ENCODE peak calls at places on chromosomes 3 and 15, in six cellular contexts. Q, M, W, G, O and S are unnamed samples.

GRCh38 chr3:117898722-117899121 is 1135.9 kb downstream of the IGSF11 start:
- DNase-seq in Q (no peak), M (no peak), W (no peak), G (no peak), O (peak; percentile 7), S (no peak)

GRCh38 chr15:76239786-76240185 is 71.5 kb downstream of the ETFA start:
- DNase-seq in Q (no peak), M (no peak), W (no peak), G (no peak), O (no peak), S (no peak)

GRCh38 chr3:79139395-79140060 is 628.3 kb downstream of the ROBO1 start:
- DNase-seq in Q (no peak), M (no peak), W (no peak), G (no peak), O (no peak), S (peak; percentile 47)

GRCh38 chr3:22089284-22089683 is 338.3 kb upstream of the ZNF385D start:
- DNase-seq in Q (no peak), M (peak; percentile 18), W (peak; percentile 4), G (peak; percentile 44), O (peak; percentile 5), S (peak; percentile 19)

GRCh38 chr3:37072892-37073291 is 79.6 kb downstream of the MLH1 start:
- DNase-seq in Q (peak; percentile 72), M (no peak), W (peak; percentile 8), G (no peak), O (no peak), S (peak; percentile 91)

GRCh38 chr3:46705751-46706572 is 4.8 kb downstream of the TMIE start:
- DNase-seq in Q (no peak), M (no peak), W (no peak), G (no peak), O (no peak), S (peak; percentile 43)

GRCh38 chr15:95799286-95800187 is 531.0 kb upstream of the NR2F2 start:
- DNase-seq in Q (no peak), M (no peak), W (peak; percentile 87), G (no peak), O (no peak), S (peak; percentile 87)

GRCh38 chr15:48358681-48359152 is 27.5 kb downstream of the DUT start:
- DNase-seq in Q (no peak), M (no peak), W (no peak), G (no peak), O (peak; percentile 13), S (peak; percentile 55)

GRCh38 chr3:173983353-173983752 is 585.8 kb downstream of the NLGN1 start:
- DNase-seq in Q (no peak), M (no peak), W (peak; percentile 8), G (no peak), O (no peak), S (peak; percentile 10)

GRCh38 chr3:13546667-13547171 is 2.2 kb upstream of the FBLN2 start:
- DNase-seq in Q (no peak), M (no peak), W (no peak), G (peak; percentile 52), O (no peak), S (no peak)

GRCh38 chr15:41115652-41116115 is 396 bp downstream of the INO80 start:
- DNase-seq in Q (peak; percentile 59), M (peak; percentile 70), W (no peak), G (no peak), O (no peak), S (no peak)

GRCh38 chr3:72756900-72757299 is 91.3 kb downstream of the SHQ1 start:
- DNase-seq in Q (no peak), M (peak; percentile 69), W (no peak), G (no peak), O (peak; percentile 67), S (no peak)

GRCh38 chr15:80382285-80382684 is 21.9 kb upstream of the ARNT2 start:
- DNase-seq in Q (no peak), M (no peak), W (no peak), G (no peak), O (no peak), S (no peak)

GRCh38 chr3:172606021-172606420 is 82.8 kb upstream of the TNFSF10 start:
- DNase-seq in Q (no peak), M (no peak), W (peak; percentile 40), G (no peak), O (no peak), S (peak; percentile 72)

GRCh38 chr3:114848087-114848486 is 299.0 kb downstream of the ZBTB20 start:
- DNase-seq in Q (peak; percentile 84), M (no peak), W (no peak), G (no peak), O (no peak), S (no peak)

GRCh38 chr15:92953569-92953968 is 53.4 kb downstream of the CHD2 start:
- DNase-seq in Q (no peak), M (no peak), W (no peak), G (no peak), O (no peak), S (no peak)

GRCh38 chr3:54596087-54596486 is 331.8 kb downstream of the LRTM1 start:
- DNase-seq in Q (no peak), M (no peak), W (no peak), G (no peak), O (no peak), S (no peak)

GRCh38 chr3:126679318-126679751 is 24.4 kb upstream of the TXNRD3 start:
- DNase-seq in Q (peak; percentile 90), M (peak; percentile 85), W (no peak), G (peak; percentile 91), O (peak; percentile 86), S (peak; percentile 78)

GRCh38 chr15:71611721-71612016 is 198.7 kb upstream of the NR2E3 start:
- DNase-seq in Q (no peak), M (no peak), W (no peak), G (no peak), O (no peak), S (no peak)

GRCh38 chr3:174153875-174154274 is 705.3 kb upstream of the NAALADL2 start:
- DNase-seq in Q (no peak), M (no peak), W (no peak), G (no peak), O (no peak), S (peak; percentile 66)

GRCh38 chr3:189294649-189295048 is 122.9 kb downstream of the TPRG1 start:
- DNase-seq in Q (no peak), M (no peak), W (no peak), G (no peak), O (no peak), S (no peak)

GRCh38 chr15:97960364-97961066 is at the start of gene ARRDC4:
- DNase-seq in Q (peak; percentile 100), M (peak; percentile 20), W (peak; percentile 99), G (peak; percentile 100), O (peak; percentile 31), S (peak; percentile 100)

GRCh38 chr3:119831022-119831421 is 49.1 kb downstream of the NR1I2 start:
- DNase-seq in Q (no peak), M (no peak), W (no peak), G (no peak), O (no peak), S (no peak)
- TF ChIP-seq CTCF in Q (no peak), M (no peak), W (peak; percentile 40), G (peak; percentile 53), O (peak; percentile 18), S (peak; percentile 30)

DNA sequence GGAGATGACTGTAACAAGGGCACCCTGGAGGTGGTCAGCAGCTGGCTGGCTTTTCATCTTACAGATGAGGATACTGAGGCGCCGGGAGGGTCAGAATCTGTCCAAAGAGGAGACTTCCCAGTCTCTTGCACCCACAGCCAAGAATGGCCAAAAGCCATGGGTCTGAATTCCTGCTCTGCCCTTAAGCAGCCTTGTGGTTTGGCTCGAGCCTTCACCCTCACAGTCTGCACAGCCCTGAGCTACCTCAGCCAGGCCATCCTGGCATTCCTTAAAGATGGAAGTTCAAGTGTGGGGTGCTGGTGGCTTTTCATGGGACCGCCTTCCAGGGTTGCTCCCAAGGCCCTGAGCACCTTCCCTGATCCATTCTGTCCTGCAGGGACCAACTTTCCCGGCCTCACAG is 59.2 kb downstream of the CACNA2D2 start:
- DNase-seq in Q (no peak), M (no peak), W (no peak), G (no peak), O (no peak), S (no peak)
- TF ChIP-seq CTCF in Q (no peak), M (no peak), W (no peak), G (no peak), O (no peak), S (no peak)

DNA sequence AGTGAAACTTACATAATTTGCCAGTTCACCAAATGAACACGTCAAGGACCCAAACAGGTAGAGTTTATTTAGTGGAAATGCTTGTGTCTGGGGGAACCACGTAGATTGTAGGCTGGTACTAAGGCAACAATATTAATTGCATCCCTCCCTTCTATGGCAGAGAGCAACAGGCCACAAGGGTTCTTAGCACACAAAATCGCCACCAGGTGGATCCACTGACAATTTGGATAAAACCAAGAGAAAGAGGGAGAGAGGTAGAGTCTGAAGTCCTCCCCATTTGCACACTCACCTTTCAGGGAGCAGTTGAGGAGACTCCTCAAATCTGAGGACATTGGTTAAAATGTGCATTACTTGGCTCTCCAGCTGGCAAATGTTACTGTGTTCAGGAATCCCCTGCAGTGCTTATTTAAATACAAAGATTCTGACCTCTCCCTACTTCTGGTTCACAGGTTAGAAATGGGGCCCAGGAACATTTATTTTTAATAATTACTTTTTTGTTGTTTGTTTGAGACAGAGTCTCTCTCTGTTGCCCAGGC is 181.0 kb upstream of the FEZF2 start:
- DNase-seq in Q (no peak), M (no peak), W (no peak), G (peak; percentile 51), O (no peak), S (no peak)
- TF ChIP-seq CTCF in Q (no peak), M (no peak), W (peak; percentile 51), G (peak; percentile 69), O (no peak), S (peak; percentile 18)

GRCh38 chr3:55609230-55610100 is 122.4 kb upstream of the WNT5A start:
- DNase-seq in Q (no peak), M (no peak), W (no peak), G (peak; percentile 64), O (no peak), S (no peak)
- TF ChIP-seq CTCF in Q (no peak), M (peak; percentile 20), W (peak; percentile 43), G (peak; percentile 76), O (no peak), S (no peak)

GRCh38 chr3:193592841-193593665 is at the start of gene OPA1:
- DNase-seq in Q (peak; percentile 96), M (peak; percentile 97), W (peak; percentile 94), G (peak; percentile 99), O (peak; percentile 95), S (peak; percentile 99)
- TF ChIP-seq CTCF in Q (peak; percentile 25), M (no peak), W (peak; percentile 64), G (peak; percentile 48), O (no peak), S (peak; percentile 27)